ENCODE peak calls at places on chromosomes 4 and X, in four cellular contexts. N is stimulated activated naive B cell treated with anti-CD40 and anti-IgM and Interleukin-4, amounts not matched to agents 10 μg/mL and 1 μg/mL and 100 μg/mL, for 72 hours; P is NCI-H2107; C is AG08395. X is an unnamed sample.
A peak's percentile ranks its signal among the peaks of the same experiment; 100 is the strongest.

GRCh38 chr4:31370866-31371465 is 650.8 kb downstream of the PCDH7 start:
- DNase-seq in C (peak; percentile 50), P (no peak), N (no peak), X (peak; percentile 8)

GRCh38 chrX:114930227-114930626 is 87.2 kb downstream of the IL13RA2 start:
- DNase-seq in N (no peak), C (no peak), P (no peak), X (no peak)

GRCh38 chrX:68842781-68843581 is 14.2 kb downstream of the EFNB1 start:
- DNase-seq in P (no peak), C (no peak), N (no peak), X (no peak)

GRCh38 chrX:153957224-153957623 is 12.8 kb upstream of the RENBP start:
- DNase-seq in C (no peak), N (no peak), P (no peak), X (no peak)

GRCh38 chr4:124322234-124322831 is 390.2 kb downstream of the ANKRD50 start:
- DNase-seq in C (peak; percentile 54), N (no peak), P (no peak), X (no peak)

GRCh38 chr4:88006956-88007303 is 505 bp upstream of the PKD2 start:
- DNase-seq in C (no peak), P (no peak), N (no peak), X (no peak)

GRCh38 chr4:140098481-140099132 is 55.4 kb downstream of the MAML3 start:
- DNase-seq in C (peak; percentile 46), N (no peak), P (no peak), X (no peak)

GRCh38 chrX:134542485-134542884 is 82.5 kb downstream of the HPRT1 start:
- DNase-seq in C (peak; percentile 19), N (no peak), P (peak; percentile 60), X (no peak)

GRCh38 chr4:111937368-111937767 is 207.9 kb upstream of the FAM241A start:
- DNase-seq in C (peak; percentile 50), P (no peak), N (no peak), X (peak; percentile 13)

GRCh38 chr4:108834167-108834566 is 71.3 kb upstream of the ETNPPL start:
- DNase-seq in C (peak; percentile 48), N (no peak), P (no peak), X (no peak)

GRCh38 chr4:37054670-37055069 is 189.9 kb upstream of the NWD2 start:
- DNase-seq in C (no peak), P (no peak), N (no peak), X (no peak)

GRCh38 chrX:133482345-133483041 is 67.2 kb upstream of the GPC4 start:
- DNase-seq in C (peak; percentile 19), N (no peak), P (no peak), X (no peak)

GRCh38 chrX:101619336-101619735 is 1.5 kb upstream of the ARMCX6 start:
- DNase-seq in C (no peak), P (peak; percentile 73), N (no peak), X (no peak)

GRCh38 chr4:36502350-36502749 is 220.9 kb downstream of the DTHD1 start:
- DNase-seq in C (no peak), N (no peak), P (no peak), X (no peak)

GRCh38 chr4:57064811-57065711 is 45.1 kb downstream of the IGFBP7 start:
- DNase-seq in N (no peak), C (peak; percentile 70), P (no peak), X (no peak)

GRCh38 chrX:128931071-128931470 is 592.2 kb downstream of the SMARCA1 start:
- DNase-seq in N (no peak), C (no peak), P (no peak), X (no peak)

GRCh38 chrX:9907645-9908387 is 59.3 kb upstream of the CLDN34 start:
- DNase-seq in C (no peak), P (no peak), N (no peak), X (no peak)

GRCh38 chrX:74804574-74804973 is 120.7 kb downstream of the NEXMIF start:
- DNase-seq in C (no peak), N (no peak), P (no peak), X (no peak)

GRCh38 chrX:146241902-146242301 is 424.3 kb downstream of the SLITRK2 start:
- DNase-seq in N (no peak), C (no peak), P (no peak), X (no peak)

GRCh38 chrX:20623448-20623847 is 356.7 kb upstream of the RPS6KA3 start:
- DNase-seq in C (no peak), N (no peak), P (no peak), X (no peak)

X was measured in germinal center.